ENCODE peak calls at places on chromosome 15, in four cellular contexts. H is OCI-LY7; D is CD4-positive, alpha-beta T cell; Z is cardiac muscle cell. T is an unnamed sample.

GRCh38 chr15:53978248-53978906 is at the start of gene UNC13C:
- DNase-seq in H (no peak), D (no peak), Z (no peak), T (no peak)

GRCh38 chr15:83443076-83443847 is 3.9 kb upstream of the SH3GL3 start:
- DNase-seq in H (no peak), D (no peak), Z (no peak), T (no peak)

GRCh38 chr15:52730163-52730562 is 51.0 kb upstream of the ATOSA start:
- DNase-seq in H (peak; percentile 95), D (peak; percentile 38), Z (peak; percentile 51), T (peak; percentile 91)

GRCh38 chr15:77646104-77646694 is 13.5 kb upstream of the LINGO1 start:
- DNase-seq in H (no peak), D (no peak), Z (no peak), T (no peak)

GRCh38 chr15:93973287-93973686 is 258.1 kb upstream of the MCTP2 start:
- DNase-seq in H (no peak), D (no peak), Z (no peak), T (no peak)

GRCh38 chr15:58273104-58273503 is 134.9 kb downstream of the AQP9 start:
- DNase-seq in H (no peak), D (no peak), Z (no peak), T (no peak)

GRCh38 chr15:90004671-90005070 is 3.5 kb downstream of the ZNF710 start:
- DNase-seq in H (no peak), D (no peak), Z (peak; percentile 94), T (no peak)

GRCh38 chr15:78045189-78045588 is 32.3 kb downstream of the TBC1D2B start:
- DNase-seq in H (no peak), D (no peak), Z (no peak), T (no peak)

GRCh38 chr15:90184786-90185704 is 16.1 kb upstream of the SEMA4B start:
- DNase-seq in H (peak; percentile 73), D (peak; percentile 46), Z (peak; percentile 43), T (peak; percentile 88)

GRCh38 chr15:101641134-101641764 is 10.9 kb downstream of the TM2D3 start:
- DNase-seq in H (peak; percentile 63), D (peak; percentile 62), Z (peak; percentile 84), T (peak; percentile 75)

GRCh38 chr15:70271422-70272088 is 173.8 kb upstream of the TLE3 start:
- DNase-seq in H (no peak), D (no peak), Z (peak; percentile 96), T (no peak)

GRCh38 chr15:74417670-74418069 is 16.1 kb downstream of the SEMA7A start:
- DNase-seq in H (no peak), D (no peak), Z (no peak), T (no peak)

GRCh38 chr15:51160484-51160883 is 65.8 kb upstream of the TNFAIP8L3 start:
- DNase-seq in H (no peak), D (no peak), Z (no peak), T (no peak)

GRCh38 chr15:71333839-71334238 is 218.6 kb downstream of the THSD4 start:
- DNase-seq in H (no peak), D (no peak), Z (peak; percentile 71), T (no peak)

GRCh38 chr15:51380999-51381806 is 39.7 kb downstream of the GLDN start:
- DNase-seq in H (peak; percentile 38), D (no peak), Z (peak; percentile 89), T (peak; percentile 79)

GRCh38 chr15:68365140-68365745 is 66.7 kb downstream of the ITGA11 start:
- DNase-seq in H (no peak), D (no peak), Z (peak; percentile 61), T (no peak)

GRCh38 chr15:68365770-68366169 is 66.2 kb downstream of the ITGA11 start:
- DNase-seq in H (no peak), D (no peak), Z (no peak), T (no peak)

GRCh38 chr15:68363353-68363752 is 68.6 kb downstream of the ITGA11 start:
- DNase-seq in H (no peak), D (no peak), Z (no peak), T (no peak)

GRCh38 chr15:68364028-68364659 is 67.8 kb downstream of the ITGA11 start:
- DNase-seq in H (no peak), D (no peak), Z (peak; percentile 71), T (no peak)

DNA sequence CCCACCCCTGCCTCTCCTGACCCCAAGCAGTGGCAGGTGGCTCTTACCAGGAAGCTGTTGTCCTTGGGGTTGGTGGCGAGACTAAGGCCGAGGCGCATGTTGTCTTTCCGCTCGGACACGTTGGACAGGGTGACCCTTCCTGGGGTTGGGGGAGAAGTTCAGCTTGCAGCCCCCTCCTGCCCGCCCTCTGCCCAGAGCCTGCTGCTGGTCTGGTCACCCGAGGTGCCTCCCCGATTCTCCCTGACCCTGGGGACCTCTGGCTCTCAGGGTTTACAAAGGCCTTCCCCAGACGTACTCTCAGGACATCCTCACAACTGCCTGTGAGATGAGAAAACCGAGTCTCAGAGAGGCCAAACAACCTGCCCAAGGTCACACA is 67.3 kb downstream of the ITGA11 start:
- DNase-seq in H (no peak), D (no peak), Z (no peak), T (no peak)
- H3K27ac ChIP-seq in H (no peak overlapping the region), D (no peak overlapping the region), Z (no peak overlapping the region), T (no peak overlapping the region)

GRCh38 chr15:85649372-85649771 is 145.4 kb downstream of the KLHL25 start:
- DNase-seq in H (no peak), D (no peak), Z (peak; percentile 89), T (no peak)
- H3K27ac ChIP-seq in H (peak overlapping the region; percentile 37), D (no peak overlapping the region), Z (peak overlapping the region; percentile 26), T (no peak overlapping the region)

GRCh38 chr15:75640483-75641175 is 605 bp upstream of the IMP3 start:
- DNase-seq in H (peak; percentile 83), D (peak; percentile 43), Z (peak; percentile 69), T (peak; percentile 78)

GRCh38 chr15:75641176-75641498 is 1.1 kb upstream of the IMP3 start:
- DNase-seq in H (no peak), D (no peak), Z (no peak), T (no peak)

GRCh38 chr15:75639191-75639708 is 774 bp downstream of the IMP3 start:
- DNase-seq in H (peak; percentile 22), D (no peak), Z (peak; percentile 35), T (no peak)

GRCh38 chr15:75641603-75642002 is 1.6 kb upstream of the IMP3 start:
- DNase-seq in H (peak; percentile 78), D (no peak), Z (no peak), T (no peak)

GRCh38 chr15:75639709-75640482 is at the start of gene IMP3:
- DNase-seq in H (peak; percentile 98), D (peak; percentile 90), Z (peak; percentile 98), T (peak; percentile 98)
- H3K27ac ChIP-seq in H (peak within 1 kb of the TSS; percentile 85), D (peak within 1 kb of the TSS; percentile 92), Z (peak within 1 kb of the TSS; percentile 86), T (peak within 1 kb of the TSS; percentile 69)

GRCh38 chr15:63093486-63094205 is 28.0 kb upstream of the LACTB start:
- DNase-seq in H (peak; percentile 74), D (peak; percentile 70), Z (peak; percentile 79), T (peak; percentile 63)
- H3K27ac ChIP-seq in H (no peak overlapping the region), D (no peak overlapping the region), Z (peak overlapping the region; percentile 90), T (no peak overlapping the region)

GRCh38 chr15:80936288-80937078 is 53.1 kb downstream of the MESD start:
- DNase-seq in H (no peak), D (no peak), Z (no peak), T (no peak)
- H3K27ac ChIP-seq in H (no peak overlapping the region), D (no peak overlapping the region), Z (peak overlapping the region; percentile 26), T (no peak overlapping the region)

GRCh38 chr15:67149859-67150824 is 84.7 kb downstream of the SMAD3 start:
- DNase-seq in H (no peak), D (no peak), Z (peak; percentile 98), T (no peak)
- H3K27ac ChIP-seq in H (peak overlapping the region; percentile 3), D (no peak overlapping the region), Z (peak overlapping the region; percentile 46), T (no peak overlapping the region)

GRCh38 chr15:65792988-65793812 is 1.1 kb upstream of the DENND4A start:
- DNase-seq in H (no peak), D (no peak), Z (no peak), T (no peak)
- H3K27ac ChIP-seq in H (peak overlapping the region; percentile 83), D (peak overlapping the region; percentile 99), Z (peak overlapping the region; percentile 92), T (peak overlapping the region; percentile 98)

DNA sequence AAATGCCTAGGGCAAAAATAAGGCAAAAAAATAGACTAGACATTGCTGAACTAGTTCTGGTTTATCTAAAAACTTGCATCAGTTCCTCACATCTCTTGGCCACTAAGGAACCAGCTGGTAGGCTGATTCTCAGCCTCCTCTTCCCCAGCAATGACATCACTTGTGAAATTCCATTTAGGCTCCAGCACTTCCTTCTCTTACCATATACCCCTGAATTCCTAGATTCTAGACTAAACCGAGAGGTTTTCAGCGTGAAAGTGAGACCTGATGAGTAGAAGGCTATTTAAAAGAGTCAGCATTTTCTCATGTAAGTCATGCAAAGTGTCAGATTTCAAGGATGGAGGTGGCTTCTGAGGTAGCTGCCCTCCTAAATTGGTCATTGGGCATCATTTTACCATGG is 247.1 kb upstream of the CDIN1 start:
- DNase-seq in H (no peak), D (no peak), Z (peak; percentile 18), T (no peak)
- H3K27ac ChIP-seq in H (no peak overlapping the region), D (no peak overlapping the region), Z (no peak overlapping the region), T (no peak overlapping the region)

T was measured in MM.1S.